ENCODE peak calls at places on chromosomes 12 and 14, in nine cellular contexts. J, O, N, A, Y, E, R, W and Z are unnamed samples.

GRCh38 chr14:99271288-99271941 is 582 bp downstream of the BCL11B start:
- DNase-seq in Y (no peak), N (no peak), R (no peak), O (no peak), J (no peak), E (no peak), W (no peak), A (no peak), Z (no peak)

GRCh38 chr12:71155228-71155627 is 2.6 kb downstream of the TSPAN8 start:
- DNase-seq in R (no peak), Y (no peak), O (no peak), J (no peak), E (no peak), N (no peak), W (no peak), A (no peak), Z (no peak)

GRCh38 chr12:25997401-25997973 is 39.0 kb downstream of the RASSF8 start:
- DNase-seq in Y (no peak), O (no peak), J (no peak), N (peak), E (no peak), W (no peak), A (peak), R (no peak), Z (no peak)

GRCh38 chr14:73567365-73567764 is 1.6 kb upstream of the ACOT2 start:
- DNase-seq in W (no peak), R (no peak), E (no peak), J (no peak), N (no peak), O (no peak), A (no peak), Y (no peak), Z (no peak)

GRCh38 chr14:85479306-85479705 is 50.6 kb upstream of the FLRT2 start:
- DNase-seq in O (no peak), W (no peak), E (no peak), A (no peak), N (no peak), J (no peak), Y (no peak), R (no peak), Z (no peak)

GRCh38 chr12:116943419-116944372 is 32.9 kb downstream of the FBXW8 start:
- DNase-seq in Y (peak), O (no peak), E (no peak), N (no peak), R (peak), W (no peak), A (no peak), J (no peak), Z (no peak)

GRCh38 chr14:66268802-66269334 is 217.3 kb upstream of the CCDC196 start:
- DNase-seq in Y (no peak), A (peak), E (no peak), W (no peak), J (no peak), N (no peak), O (no peak), R (peak), Z (no peak)

GRCh38 chr12:74537126-74537706 is 419 bp upstream of the ATXN7L3B start:
- DNase-seq in R (no peak), E (peak), W (no peak), Y (no peak), N (peak), A (peak), J (peak), O (no peak), Z (no peak)

GRCh38 chr12:54891717-54892478 is 37.6 kb downstream of the MUCL1 start:
- DNase-seq in W (peak), A (peak), N (no peak), J (peak), O (no peak), E (no peak), Y (no peak), R (no peak), Z (peak)

GRCh38 chr12:56188786-56189335 is 422 bp downstream of the SMARCC2 start:
- DNase-seq in A (no peak), W (peak), E (peak), R (no peak), O (no peak), Y (no peak), J (no peak), N (no peak), Z (peak)

GRCh38 chr14:32601908-32602307 is 272.8 kb downstream of the AKAP6 start:
- DNase-seq in R (no peak), Y (no peak), E (no peak), J (no peak), O (no peak), W (no peak), N (no peak), A (no peak), Z (no peak)

GRCh38 chr14:88488081-88488480 is 66.7 kb downstream of the PTPN21 start:
- DNase-seq in E (no peak), O (no peak), J (no peak), N (no peak), R (no peak), Y (no peak), A (no peak), W (no peak), Z (no peak)

GRCh38 chr12:56257071-56257470 is 1.1 kb downstream of the ANKRD52 start:
- DNase-seq in J (no peak), Y (no peak), O (no peak), A (no peak), E (no peak), R (no peak), W (no peak), N (no peak), Z (peak)

GRCh38 chr14:77037886-77038511 is 9.5 kb upstream of the IRF2BPL start:
- DNase-seq in R (peak), J (no peak), W (peak), O (no peak), N (peak), Y (no peak), E (no peak), A (peak), Z (peak)

GRCh38 chr12:122031342-122032216 is 9.9 kb downstream of the BCL7A start:
- DNase-seq in A (peak), N (peak), W (peak), Y (peak), E (peak), O (no peak), R (peak), J (no peak), Z (no peak)

GRCh38 chr14:66398437-66398836 is 87.7 kb upstream of the CCDC196 start:
- DNase-seq in A (no peak), E (no peak), Y (no peak), R (no peak), J (no peak), N (no peak), W (no peak), O (no peak), Z (no peak)

GRCh38 chr12:24600996-24601395 is 347.9 kb downstream of the BCAT1 start:
- DNase-seq in O (no peak), E (no peak), W (no peak), Y (no peak), N (peak), R (no peak), J (no peak), A (peak), Z (no peak)

GRCh38 chr12:104735801-104736200 is 222.3 kb downstream of the SLC41A2 start:
- DNase-seq in N (no peak), W (no peak), A (no peak), J (no peak), R (no peak), O (no peak), E (no peak), Y (no peak), Z (no peak)

GRCh38 chr14:71734076-71734475 is 198.2 kb upstream of the RGS6 start:
- DNase-seq in J (no peak), A (no peak), Y (no peak), O (no peak), N (no peak), R (no peak), W (no peak), E (no peak), Z (no peak)

GRCh38 chr14:91947196-91948184 is at the start of gene FBLN5:
- DNase-seq in O (no peak), W (peak), R (peak), N (peak), Y (peak), A (no peak), J (no peak), E (no peak), Z (peak)

GRCh38 chr12:111174283-111175108 is 194.4 kb downstream of the PHETA1 start:
- DNase-seq in W (no peak), R (no peak), A (no peak), N (no peak), J (no peak), E (peak), Y (no peak), O (no peak), Z (no peak)

GRCh38 chr12:53051058-53051880 is 1.4 kb downstream of the TNS2 start:
- DNase-seq in W (peak), N (no peak), A (no peak), R (peak), O (no peak), Y (peak), J (peak), E (no peak), Z (peak)